ENCODE peak calls at places on chromosomes 16 and 17, in nine cellular contexts. R, D, S, V, E, F, P, J and X are unnamed samples.

GRCh38 chr17:81401727-81402529 is 6.7 kb downstream of the BAHCC1 start:
- DNase-seq in R (no peak), D (no peak), S (no peak), V (peak), E (no peak), F (peak), P (no peak), J (peak), X (no peak)

GRCh38 chr16:56679813-56680212 is 2.5 kb upstream of the MT1X start:
- DNase-seq in R (no peak), D (no peak), S (no peak), V (peak), E (no peak), F (no peak), P (no peak), J (no peak), X (no peak)

GRCh38 chr17:3526971-3527370 is 30.6 kb downstream of the TRPV3 start:
- DNase-seq in R (no peak), D (no peak), S (no peak), V (no peak), E (no peak), F (no peak), P (no peak), J (no peak), X (no peak)

GRCh38 chr17:76022285-76022684 is 4.8 kb downstream of the EVPL start:
- DNase-seq in R (no peak), D (no peak), S (no peak), V (no peak), E (no peak), F (no peak), P (no peak), J (no peak), X (no peak)

GRCh38 chr17:16980813-16981731 is 9.2 kb upstream of the TNFRSF13B start:
- DNase-seq in R (no peak), D (no peak), S (no peak), V (peak), E (no peak), F (peak), P (no peak), J (no peak), X (peak)

GRCh38 chr17:42760652-42761581 is at the start of gene RAMP2:
- DNase-seq in R (no peak), D (peak), S (no peak), V (no peak), E (no peak), F (no peak), P (no peak), J (no peak), X (peak)

GRCh38 chr17:82703935-82704865 is 5.7 kb upstream of the RAB40B start:
- DNase-seq in R (no peak), D (no peak), S (no peak), V (no peak), E (no peak), F (peak), P (no peak), J (no peak), X (no peak)

GRCh38 chr17:65301184-65301583 is 164.0 kb downstream of the RGS9 start:
- DNase-seq in R (no peak), D (no peak), S (no peak), V (peak), E (no peak), F (no peak), P (no peak), J (no peak), X (no peak)

GRCh38 chr17:64442550-64442971 is 6.4 kb upstream of the MILR1 start:
- DNase-seq in R (no peak), D (no peak), S (no peak), V (peak), E (no peak), F (no peak), P (no peak), J (no peak), X (no peak)